ENCODE peak calls at places on chromosomes 12 and 14, in five cellular contexts. Y is H9, W is left ventricle myocardium inferior, M is heart right ventricle, X is fibroblast of mammary gland. F is an unnamed sample.

GRCh38 chr14:94522115-94522724 is 13.0 kb upstream of the SERPINA12 start:
- DNase-seq in Y (no peak), W (no peak), M (no peak), X (no peak), F (no peak)

GRCh38 chr14:64137657-64138290 is 156.4 kb downstream of the ESR2 start:
- DNase-seq in Y (no peak), W (no peak), M (no peak), X (peak), F (peak)

GRCh38 chr12:18967814-18968213 is 161.7 kb upstream of the PLEKHA5 start:
- DNase-seq in Y (no peak), W (no peak), M (no peak), X (no peak), F (no peak)

GRCh38 chr12:75996907-75997447 is 34.6 kb downstream of the PHLDA1 start:
- DNase-seq in Y (no peak), W (no peak), M (no peak), X (peak), F (no peak)

GRCh38 chr12:52395761-52396434 is 10.2 kb downstream of the KRT82 start:
- DNase-seq in Y (peak), W (no peak), M (no peak), X (peak), F (peak)

GRCh38 chr14:81589381-81590065 is 55.9 kb upstream of the SEL1L start:
- DNase-seq in Y (no peak), W (no peak), M (no peak), X (no peak), F (no peak)

GRCh38 chr12:108854055-108854452 is 3.3 kb downstream of the SSH1 start:
- DNase-seq in Y (no peak), W (no peak), M (no peak), X (peak), F (peak)

GRCh38 chr14:21518725-21519124 is 7.4 kb downstream of the SALL2 start:
- DNase-seq in Y (no peak), W (no peak), M (no peak), X (no peak), F (no peak)

GRCh38 chr14:61475316-61475715 is 153.9 kb downstream of the PRKCH start:
- DNase-seq in Y (no peak), W (no peak), M (no peak), X (peak), F (peak)

GRCh38 chr14:75088566-75089373 is 19.3 kb downstream of the ZC2HC1C start:
- DNase-seq in Y (peak), W (no peak), M (no peak), X (peak), F (peak)

GRCh38 chr14:66233571-66233970 is 252.6 kb upstream of the CCDC196 start:
- DNase-seq in Y (no peak), W (no peak), M (no peak), X (no peak), F (no peak)

GRCh38 chr12:30754383-30754749 is 385 bp downstream of the CAPRIN2 start:
- DNase-seq in Y (no peak), W (no peak), M (no peak), X (no peak), F (no peak)

GRCh38 chr12:30752255-30752654 is 2.5 kb downstream of the CAPRIN2 start:
- DNase-seq in Y (no peak), W (no peak), M (no peak), X (no peak), F (no peak)

GRCh38 chr12:30753761-30754382 is 879 bp downstream of the CAPRIN2 start:
- DNase-seq in Y (no peak), W (no peak), M (no peak), X (peak), F (peak)

GRCh38 chr12:30754750-30755394 is at the start of gene CAPRIN2:
- DNase-seq in Y (peak), W (peak), M (peak), X (peak), F (peak)

DNA sequence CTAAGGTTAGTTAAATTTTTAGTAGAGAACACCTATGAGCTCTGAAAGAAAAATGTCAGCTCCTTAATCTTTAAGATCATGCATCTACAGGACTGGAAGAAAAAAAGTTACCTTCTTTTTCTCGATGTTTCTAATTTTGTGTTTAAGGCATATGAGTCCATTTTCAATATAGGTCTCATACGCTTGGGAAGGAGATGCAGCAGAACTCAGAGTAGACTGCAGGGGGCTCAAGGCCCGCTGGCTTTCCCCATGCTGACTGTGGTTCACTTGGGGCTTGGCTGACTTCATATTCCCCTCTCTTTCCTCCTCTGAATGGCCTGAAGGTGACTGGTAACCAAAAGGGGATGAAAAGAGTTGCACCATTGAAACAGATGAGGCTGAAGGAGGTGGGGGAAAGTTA is 1.5 kb downstream of the CAPRIN2 start:
- DNase-seq in Y (peak), W (no peak), M (no peak), X (peak), F (peak)
- TF ChIP-seq CTCF in Y (peak), W (peak), M (peak), X (peak), F (peak)

DNA sequence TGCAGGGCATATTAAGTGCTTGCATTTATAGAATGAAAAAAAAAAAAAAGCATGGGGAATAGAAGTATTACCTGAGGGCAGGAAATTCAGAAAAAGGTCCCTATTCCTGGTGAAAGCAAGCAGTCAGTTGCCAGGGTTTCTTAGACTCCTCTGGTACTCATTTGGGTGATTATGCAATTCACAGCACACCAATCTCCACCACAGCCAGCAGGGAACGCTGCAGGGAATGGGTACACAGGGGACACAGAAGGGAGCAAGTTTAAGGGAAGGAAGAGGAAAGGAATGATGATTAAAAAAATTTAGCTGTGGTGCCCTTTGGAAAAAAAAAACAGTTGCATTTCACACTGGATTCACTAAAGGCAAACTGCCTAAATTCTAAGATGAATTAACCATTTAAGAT is 14.2 kb downstream of the BLTP3B start:
- DNase-seq in Y (peak), W (peak), M (peak), X (peak), F (peak)
- TF ChIP-seq CTCF in Y (peak), W (peak), M (no peak), X (peak), F (peak)

DNA sequence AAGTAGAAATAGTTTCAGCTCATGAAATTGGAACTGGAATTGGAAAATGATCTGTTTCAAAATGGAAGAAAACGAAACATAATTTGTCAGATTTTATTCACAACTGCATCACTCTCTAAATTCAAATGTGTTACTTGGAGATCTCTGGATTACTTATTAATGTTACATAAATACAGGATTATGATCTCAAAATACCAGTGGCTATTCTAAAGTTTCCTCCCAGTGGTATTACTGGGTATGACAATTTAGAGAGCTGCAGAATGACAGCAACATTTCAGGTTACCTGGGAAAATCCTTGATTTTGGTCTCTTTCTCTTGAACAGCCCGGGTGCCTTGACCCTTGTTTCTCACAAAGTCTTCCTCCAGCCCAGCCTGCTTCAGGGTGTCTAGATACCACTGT is 14.2 kb downstream of the FAM161B start:
- DNase-seq in Y (no peak), W (no peak), M (no peak), X (peak), F (peak)
- TF ChIP-seq CTCF in Y (peak), W (no peak), M (no peak), X (peak), F (peak)

GRCh38 chr12:54134850-54135249 is 53.9 kb downstream of the SMUG1 start:
- DNase-seq in Y (no peak), W (no peak), M (no peak), X (no peak), F (no peak)
- TF ChIP-seq CTCF in Y (no peak), W (no peak), M (no peak), X (no peak), F (no peak)

GRCh38 chr12:15897433-15897832 is 13.7 kb upstream of the DERA start:
- DNase-seq in Y (no peak), W (no peak), M (no peak), X (peak), F (no peak)

GRCh38 chr12:15904378-15904920 is 6.7 kb upstream of the DERA start:
- DNase-seq in Y (no peak), W (no peak), M (no peak), X (no peak), F (no peak)

DNA sequence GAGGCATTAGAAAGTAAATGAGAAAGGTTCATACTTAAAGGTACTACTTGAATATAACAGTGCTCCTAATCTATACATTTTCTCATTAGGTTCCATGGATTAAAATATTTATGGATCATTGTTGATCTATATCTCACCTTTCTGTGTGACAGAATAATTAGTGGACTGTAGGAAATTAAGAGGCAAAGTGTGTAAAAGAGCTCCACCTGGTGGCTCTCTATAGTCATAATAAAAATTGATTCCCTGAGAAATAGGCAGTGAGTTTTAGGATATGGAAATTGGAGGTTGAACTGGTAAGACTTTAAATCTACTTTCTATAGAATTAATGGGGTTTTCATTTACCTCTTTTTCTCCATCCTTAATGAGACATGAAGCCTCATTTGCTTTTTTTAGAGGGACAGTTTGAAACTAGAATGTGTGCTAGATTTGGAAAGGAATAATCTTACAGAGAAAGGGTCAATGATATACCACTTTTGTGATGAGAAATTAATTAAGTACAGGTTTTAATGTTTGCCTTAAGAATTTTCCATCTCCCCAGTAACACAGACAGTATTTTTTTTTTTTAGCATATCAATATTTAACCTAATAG is 11.8 kb upstream of the DERA start:
- DNase-seq in Y (no peak), W (no peak), M (no peak), X (peak), F (peak)
- TF ChIP-seq CTCF in Y (peak), W (peak), M (peak), X (peak), F (peak)

DNA sequence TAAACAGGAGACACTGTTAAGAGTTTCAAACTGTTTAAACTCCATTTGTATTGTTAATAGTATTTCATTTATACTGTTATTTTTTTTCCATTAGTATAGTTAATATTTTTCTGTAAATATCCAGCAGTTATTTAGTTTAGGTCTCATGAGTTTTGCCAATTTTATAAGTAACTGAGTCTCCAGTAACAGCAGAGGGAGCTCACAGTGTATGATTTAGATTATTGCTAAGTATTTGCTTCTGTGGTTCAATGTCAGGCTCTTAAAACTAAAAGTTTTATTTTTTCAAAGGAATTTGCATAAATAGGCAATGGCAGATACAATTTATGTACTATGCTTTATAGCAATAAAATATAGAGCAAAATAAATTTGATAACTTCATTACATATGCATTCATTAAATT is 209.7 kb downstream of the ATXN7L3B start:
- DNase-seq in Y (no peak), W (no peak), M (no peak), X (peak), F (peak)
- TF ChIP-seq CTCF in Y (peak), W (no peak), M (no peak), X (no peak), F (peak)

GRCh38 chr14:70563417-70563816 is 28.6 kb upstream of the ADAM20 start:
- DNase-seq in Y (no peak), W (no peak), M (no peak), X (no peak), F (no peak)

GRCh38 chr14:70563869-70564268 is 29.1 kb upstream of the ADAM20 start:
- DNase-seq in Y (no peak), W (peak), M (peak), X (no peak), F (no peak)

GRCh38 chr14:70571139-70571538 is 29.3 kb downstream of the MED6 start:
- DNase-seq in Y (no peak), W (no peak), M (no peak), X (no peak), F (peak)

GRCh38 chr14:70573050-70573449 is 27.4 kb downstream of the MED6 start:
- DNase-seq in Y (no peak), W (no peak), M (no peak), X (no peak), F (no peak)

DNA sequence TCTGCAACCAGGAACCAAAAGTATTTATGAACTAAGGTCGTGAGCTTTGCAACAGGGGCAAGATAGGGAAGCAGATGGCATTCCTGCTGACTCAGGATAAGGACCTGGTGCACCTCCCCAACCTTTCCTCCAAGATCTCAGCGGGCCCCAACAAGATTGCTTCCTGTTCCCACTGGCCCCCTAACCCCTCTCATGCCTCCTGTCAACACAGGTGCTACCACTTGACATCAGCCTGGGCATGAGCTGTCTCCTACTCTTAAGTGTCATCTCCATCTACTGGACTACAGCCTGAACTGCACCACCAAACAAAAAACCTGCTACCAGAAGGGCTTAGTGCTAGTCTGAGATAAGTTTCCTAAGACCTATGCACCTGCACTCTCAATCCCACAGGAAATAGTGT is 32.7 kb downstream of the MED6 start:
- DNase-seq in Y (peak), W (no peak), M (no peak), X (peak), F (peak)
- TF ChIP-seq CTCF in Y (peak), W (peak), M (peak), X (peak), F (peak)